ENCODE peak calls at places on chromosomes 7 and 10, in seven cellular contexts. One of them, this sample, is unnamed.

GRCh38 chr10:42988069-42988468 is 88.8 kb upstream of the RET start:
- DNase-seq in stimulated activated CD8-positive, alpha-beta memory T cell treated with anti-CD3 and anti-CD28 coated beads, Interleukin-2, amount 100 ng/mL, for 1 hour: no peak
- DNase-seq in fibroblast of the conjunctiva: no peak
- DNase-seq in activated effector memory CD4-positive, alpha-beta T cell treated with anti-CD3 and anti-CD28 coated beads, Interleukin-2, amount 50 U/mL, for 16 hours: no peak
- DNase-seq in NCI-H1092 treated with DMSO at 0.1 percent for 48 hours: no peak
- DNase-seq in T-helper 9 cell: no peak
- DNase-seq in endothelial cell: peak
- DNase-seq in this sample: no peak

GRCh38 chr7:107958764-107959526 is 44.0 kb downstream of the LAMB1 start:
- DNase-seq in stimulated activated CD8-positive, alpha-beta memory T cell treated with anti-CD3 and anti-CD28 coated beads, Interleukin-2, amount 100 ng/mL, for 1 hour: no peak
- DNase-seq in fibroblast of the conjunctiva: peak
- DNase-seq in activated effector memory CD4-positive, alpha-beta T cell treated with anti-CD3 and anti-CD28 coated beads, Interleukin-2, amount 50 U/mL, for 16 hours: no peak
- DNase-seq in NCI-H1092 treated with DMSO at 0.1 percent for 48 hours: no peak
- DNase-seq in T-helper 9 cell: no peak
- DNase-seq in endothelial cell: no peak
- DNase-seq in this sample: no peak

GRCh38 chr10:59949608-59950007 is 43.3 kb upstream of the CCDC6 start:
- DNase-seq in stimulated activated CD8-positive, alpha-beta memory T cell treated with anti-CD3 and anti-CD28 coated beads, Interleukin-2, amount 100 ng/mL, for 1 hour: no peak
- DNase-seq in fibroblast of the conjunctiva: no peak
- DNase-seq in activated effector memory CD4-positive, alpha-beta T cell treated with anti-CD3 and anti-CD28 coated beads, Interleukin-2, amount 50 U/mL, for 16 hours: no peak
- DNase-seq in NCI-H1092 treated with DMSO at 0.1 percent for 48 hours: no peak
- DNase-seq in T-helper 9 cell: no peak
- DNase-seq in endothelial cell: no peak
- DNase-seq in this sample: no peak

GRCh38 chr7:1458676-1459511 is at the start of gene MICALL2:
- DNase-seq in stimulated activated CD8-positive, alpha-beta memory T cell treated with anti-CD3 and anti-CD28 coated beads, Interleukin-2, amount 100 ng/mL, for 1 hour: no peak
- DNase-seq in fibroblast of the conjunctiva: peak
- DNase-seq in activated effector memory CD4-positive, alpha-beta T cell treated with anti-CD3 and anti-CD28 coated beads, Interleukin-2, amount 50 U/mL, for 16 hours: peak
- DNase-seq in NCI-H1092 treated with DMSO at 0.1 percent for 48 hours: peak
- DNase-seq in T-helper 9 cell: peak
- DNase-seq in endothelial cell: peak
- DNase-seq in this sample: peak

GRCh38 chr7:90552521-90552920 is 43.6 kb upstream of the CDK14 start:
- DNase-seq in stimulated activated CD8-positive, alpha-beta memory T cell treated with anti-CD3 and anti-CD28 coated beads, Interleukin-2, amount 100 ng/mL, for 1 hour: no peak
- DNase-seq in fibroblast of the conjunctiva: no peak
- DNase-seq in activated effector memory CD4-positive, alpha-beta T cell treated with anti-CD3 and anti-CD28 coated beads, Interleukin-2, amount 50 U/mL, for 16 hours: no peak
- DNase-seq in NCI-H1092 treated with DMSO at 0.1 percent for 48 hours: peak
- DNase-seq in T-helper 9 cell: no peak
- DNase-seq in endothelial cell: no peak
- DNase-seq in this sample: no peak

GRCh38 chr10:131702521-131703356 is 198.1 kb upstream of the PPP2R2D start:
- DNase-seq in stimulated activated CD8-positive, alpha-beta memory T cell treated with anti-CD3 and anti-CD28 coated beads, Interleukin-2, amount 100 ng/mL, for 1 hour: no peak
- DNase-seq in fibroblast of the conjunctiva: no peak
- DNase-seq in activated effector memory CD4-positive, alpha-beta T cell treated with anti-CD3 and anti-CD28 coated beads, Interleukin-2, amount 50 U/mL, for 16 hours: no peak
- DNase-seq in NCI-H1092 treated with DMSO at 0.1 percent for 48 hours: no peak
- DNase-seq in T-helper 9 cell: no peak
- DNase-seq in endothelial cell: no peak
- DNase-seq in this sample: no peak

GRCh38 chr7:99357701-99358490 is 16.6 kb upstream of the ARPC1B start:
- DNase-seq in stimulated activated CD8-positive, alpha-beta memory T cell treated with anti-CD3 and anti-CD28 coated beads, Interleukin-2, amount 100 ng/mL, for 1 hour: no peak
- DNase-seq in fibroblast of the conjunctiva: no peak
- DNase-seq in activated effector memory CD4-positive, alpha-beta T cell treated with anti-CD3 and anti-CD28 coated beads, Interleukin-2, amount 50 U/mL, for 16 hours: no peak
- DNase-seq in NCI-H1092 treated with DMSO at 0.1 percent for 48 hours: no peak
- DNase-seq in T-helper 9 cell: no peak
- DNase-seq in endothelial cell: no peak
- DNase-seq in this sample: no peak

GRCh38 chr10:24723386-24723787 is 300 bp downstream of the ARHGAP21 start:
- DNase-seq in stimulated activated CD8-positive, alpha-beta memory T cell treated with anti-CD3 and anti-CD28 coated beads, Interleukin-2, amount 100 ng/mL, for 1 hour: no peak
- DNase-seq in fibroblast of the conjunctiva: no peak
- DNase-seq in activated effector memory CD4-positive, alpha-beta T cell treated with anti-CD3 and anti-CD28 coated beads, Interleukin-2, amount 50 U/mL, for 16 hours: peak
- DNase-seq in NCI-H1092 treated with DMSO at 0.1 percent for 48 hours: no peak
- DNase-seq in T-helper 9 cell: peak
- DNase-seq in endothelial cell: no peak
- DNase-seq in this sample: no peak

GRCh38 chr7:140033036-140033435 is 29.7 kb downstream of the PARP12 start:
- DNase-seq in stimulated activated CD8-positive, alpha-beta memory T cell treated with anti-CD3 and anti-CD28 coated beads, Interleukin-2, amount 100 ng/mL, for 1 hour: no peak
- DNase-seq in fibroblast of the conjunctiva: no peak
- DNase-seq in activated effector memory CD4-positive, alpha-beta T cell treated with anti-CD3 and anti-CD28 coated beads, Interleukin-2, amount 50 U/mL, for 16 hours: no peak
- DNase-seq in NCI-H1092 treated with DMSO at 0.1 percent for 48 hours: no peak
- DNase-seq in T-helper 9 cell: no peak
- DNase-seq in endothelial cell: no peak
- DNase-seq in this sample: no peak

GRCh38 chr7:123533929-123534382 is 439 bp downstream of the IQUB start:
- DNase-seq in stimulated activated CD8-positive, alpha-beta memory T cell treated with anti-CD3 and anti-CD28 coated beads, Interleukin-2, amount 100 ng/mL, for 1 hour: no peak
- DNase-seq in fibroblast of the conjunctiva: no peak
- DNase-seq in activated effector memory CD4-positive, alpha-beta T cell treated with anti-CD3 and anti-CD28 coated beads, Interleukin-2, amount 50 U/mL, for 16 hours: no peak
- DNase-seq in NCI-H1092 treated with DMSO at 0.1 percent for 48 hours: no peak
- DNase-seq in T-helper 9 cell: no peak
- DNase-seq in endothelial cell: no peak
- DNase-seq in this sample: peak

GRCh38 chr7:197413-198335 is 5.3 kb downstream of the FAM20C start:
- DNase-seq in stimulated activated CD8-positive, alpha-beta memory T cell treated with anti-CD3 and anti-CD28 coated beads, Interleukin-2, amount 100 ng/mL, for 1 hour: no peak
- DNase-seq in fibroblast of the conjunctiva: no peak
- DNase-seq in activated effector memory CD4-positive, alpha-beta T cell treated with anti-CD3 and anti-CD28 coated beads, Interleukin-2, amount 50 U/mL, for 16 hours: no peak
- DNase-seq in NCI-H1092 treated with DMSO at 0.1 percent for 48 hours: no peak
- DNase-seq in T-helper 9 cell: no peak
- DNase-seq in endothelial cell: no peak
- DNase-seq in this sample: no peak

GRCh38 chr10:78385599-78385998 is 351.9 kb downstream of the RPS24 start:
- DNase-seq in stimulated activated CD8-positive, alpha-beta memory T cell treated with anti-CD3 and anti-CD28 coated beads, Interleukin-2, amount 100 ng/mL, for 1 hour: no peak
- DNase-seq in fibroblast of the conjunctiva: no peak
- DNase-seq in activated effector memory CD4-positive, alpha-beta T cell treated with anti-CD3 and anti-CD28 coated beads, Interleukin-2, amount 50 U/mL, for 16 hours: no peak
- DNase-seq in NCI-H1092 treated with DMSO at 0.1 percent for 48 hours: no peak
- DNase-seq in T-helper 9 cell: no peak
- DNase-seq in endothelial cell: no peak
- DNase-seq in this sample: no peak

GRCh38 chr10:697097-697875 is 7.8 kb upstream of the DIP2C start:
- DNase-seq in stimulated activated CD8-positive, alpha-beta memory T cell treated with anti-CD3 and anti-CD28 coated beads, Interleukin-2, amount 100 ng/mL, for 1 hour: no peak
- DNase-seq in fibroblast of the conjunctiva: no peak
- DNase-seq in activated effector memory CD4-positive, alpha-beta T cell treated with anti-CD3 and anti-CD28 coated beads, Interleukin-2, amount 50 U/mL, for 16 hours: no peak
- DNase-seq in NCI-H1092 treated with DMSO at 0.1 percent for 48 hours: no peak
- DNase-seq in T-helper 9 cell: no peak
- DNase-seq in endothelial cell: no peak
- DNase-seq in this sample: no peak

GRCh38 chr10:73910764-73911552 is at the start of gene PLAU:
- DNase-seq in stimulated activated CD8-positive, alpha-beta memory T cell treated with anti-CD3 and anti-CD28 coated beads, Interleukin-2, amount 100 ng/mL, for 1 hour: no peak
- DNase-seq in fibroblast of the conjunctiva: no peak
- DNase-seq in activated effector memory CD4-positive, alpha-beta T cell treated with anti-CD3 and anti-CD28 coated beads, Interleukin-2, amount 50 U/mL, for 16 hours: peak
- DNase-seq in NCI-H1092 treated with DMSO at 0.1 percent for 48 hours: no peak
- DNase-seq in T-helper 9 cell: peak
- DNase-seq in endothelial cell: peak
- DNase-seq in this sample: peak

GRCh38 chr10:110311357-110311949 is 6.7 kb upstream of the SMNDC1 start:
- DNase-seq in stimulated activated CD8-positive, alpha-beta memory T cell treated with anti-CD3 and anti-CD28 coated beads, Interleukin-2, amount 100 ng/mL, for 1 hour: no peak
- DNase-seq in fibroblast of the conjunctiva: peak
- DNase-seq in activated effector memory CD4-positive, alpha-beta T cell treated with anti-CD3 and anti-CD28 coated beads, Interleukin-2, amount 50 U/mL, for 16 hours: peak
- DNase-seq in NCI-H1092 treated with DMSO at 0.1 percent for 48 hours: peak
- DNase-seq in T-helper 9 cell: peak
- DNase-seq in endothelial cell: peak
- DNase-seq in this sample: peak

GRCh38 chr7:130363156-130363847 is 17.0 kb upstream of the CPA1 start:
- DNase-seq in stimulated activated CD8-positive, alpha-beta memory T cell treated with anti-CD3 and anti-CD28 coated beads, Interleukin-2, amount 100 ng/mL, for 1 hour: no peak
- DNase-seq in fibroblast of the conjunctiva: peak
- DNase-seq in activated effector memory CD4-positive, alpha-beta T cell treated with anti-CD3 and anti-CD28 coated beads, Interleukin-2, amount 50 U/mL, for 16 hours: no peak
- DNase-seq in NCI-H1092 treated with DMSO at 0.1 percent for 48 hours: no peak
- DNase-seq in T-helper 9 cell: no peak
- DNase-seq in endothelial cell: no peak
- DNase-seq in this sample: no peak

This sample was measured in NCI-H345.